ENCODE peak calls at places on chromosomes 11 and 22, in eight cellular contexts. Y is ovary, J is IMR-90, B is left ventricle myocardium inferior, Q is lower lobe of right lung, T is uterus, A is thoracic aorta, O is thyroid gland. L is an unnamed sample.

GRCh38 chr22:35135165-35135564 is 69.2 kb downstream of the ISX start:
- DNase-seq in Y (no peak), J (no peak), B (no peak), Q (no peak), T (no peak), A (no peak), O (no peak), L (no peak)

GRCh38 chr11:13984616-13985474 is 22.3 kb downstream of the SPON1 start:
- DNase-seq in Y (no peak), J (peak; percentile 95), B (no peak), Q (no peak), T (no peak), A (no peak), O (no peak), L (no peak)

GRCh38 chr22:50733521-50734342 is 4.3 kb upstream of the ACR start:
- DNase-seq in Y (peak; percentile 4), J (peak; percentile 59), B (peak; percentile 16), Q (peak; percentile 39), T (no peak), A (no peak), O (no peak), L (peak; percentile 5)

GRCh38 chr11:1836011-1836945 is 1.5 kb downstream of the SYT8 start:
- DNase-seq in Y (no peak), J (no peak), B (peak; percentile 11), Q (peak; percentile 50), T (no peak), A (no peak), O (no peak), L (peak; percentile 8)

GRCh38 chr11:64251722-64251985 is 324 bp downstream of the PLCB3 start:
- DNase-seq in Y (no peak), J (no peak), B (no peak), Q (no peak), T (no peak), A (no peak), O (no peak), L (no peak)

GRCh38 chr11:84887055-84887629 is 740.0 kb downstream of the DLG2 start:
- DNase-seq in Y (no peak), J (no peak), B (no peak), Q (no peak), T (no peak), A (no peak), O (no peak), L (no peak)

GRCh38 chr11:105211806-105212531 is 72.4 kb upstream of the CARD18 start:
- DNase-seq in Y (no peak), J (peak; percentile 64), B (no peak), Q (no peak), T (no peak), A (no peak), O (no peak), L (no peak)

GRCh38 chr11:124716596-124716995 is 23.1 kb upstream of the NRGN start:
- DNase-seq in Y (no peak), J (peak; percentile 27), B (no peak), Q (no peak), T (no peak), A (no peak), O (no peak), L (no peak)

GRCh38 chr11:74860743-74861142 is 88.1 kb downstream of the XRRA1 start:
- DNase-seq in Y (no peak), J (no peak), B (no peak), Q (no peak), T (no peak), A (no peak), O (no peak), L (no peak)

GRCh38 chr11:122815900-122816299 is 22.4 kb upstream of the CRTAM start:
- DNase-seq in Y (no peak), J (no peak), B (no peak), Q (no peak), T (no peak), A (no peak), O (no peak), L (no peak)

DNA sequence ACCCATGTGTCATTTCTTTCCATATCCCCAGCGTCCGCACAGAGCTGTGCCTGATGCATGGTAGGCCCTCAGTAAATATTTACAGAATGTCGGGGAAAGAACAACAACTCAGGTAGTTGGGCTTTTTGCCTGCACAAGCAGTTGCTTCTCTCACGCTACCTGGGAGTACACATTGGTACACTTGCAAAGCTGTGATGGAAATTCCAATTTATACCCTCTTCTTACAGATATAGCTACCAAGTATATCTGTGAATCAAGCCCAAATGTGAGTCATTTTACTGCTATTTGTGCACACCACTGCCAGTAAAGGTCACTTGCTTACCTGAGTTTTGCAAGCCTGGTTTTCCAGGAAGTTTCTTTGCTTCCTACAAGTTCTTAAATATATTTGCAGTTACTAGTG is 333.0 kb upstream of the NARS2 start:
- DNase-seq in Y (no peak), J (peak; percentile 5), B (no peak), Q (no peak), T (no peak), A (no peak), O (no peak), L (no peak)
- H3K27ac ChIP-seq in Y (no peak overlapping the region), J (no peak overlapping the region), B (no peak overlapping the region), Q (no peak overlapping the region), T (no peak overlapping the region), A (no peak overlapping the region), O (no peak overlapping the region), L (no peak overlapping the region)

DNA sequence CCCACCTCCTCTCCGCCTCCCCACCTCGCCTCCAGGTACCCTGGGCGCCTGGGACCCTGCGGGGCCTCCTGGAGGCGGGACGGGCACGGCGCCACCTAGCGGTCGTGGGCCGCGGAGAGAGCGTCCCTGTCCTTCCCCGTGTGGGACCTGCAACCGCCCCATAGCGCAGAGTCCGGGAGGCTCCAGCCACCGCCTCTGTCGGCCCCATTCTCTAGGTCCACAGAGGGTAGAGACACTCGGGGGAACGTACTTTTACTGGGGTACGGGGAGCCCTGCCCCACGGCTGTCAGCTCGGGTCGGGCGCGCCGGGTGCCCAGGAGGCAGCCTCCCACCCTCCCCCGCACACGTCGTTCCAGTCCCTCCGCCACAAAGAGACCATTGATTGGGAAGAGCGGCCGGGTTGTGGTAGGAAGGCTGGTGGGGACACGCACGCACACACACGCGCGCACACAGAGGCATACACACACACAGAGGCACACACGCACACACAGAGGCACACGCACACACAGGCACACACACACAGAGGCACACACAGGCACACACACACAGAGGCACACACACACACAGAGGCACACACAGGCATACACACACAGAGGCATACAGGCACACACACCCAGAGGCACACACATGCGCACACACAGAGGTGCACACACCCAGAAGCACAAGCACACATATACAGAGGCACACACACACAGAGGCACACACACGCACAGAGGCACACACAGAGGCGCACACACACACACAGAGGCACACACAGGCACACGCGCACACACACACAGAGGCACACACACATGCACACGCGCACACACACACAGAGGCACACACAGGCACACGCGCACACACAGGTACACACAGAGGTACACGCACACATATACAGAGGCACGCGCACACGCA is 12.6 kb upstream of the NECTIN1 start:
- DNase-seq in Y (no peak), J (no peak), B (peak; percentile 52), Q (peak; percentile 74), T (no peak), A (no peak), O (peak; percentile 35), L (no peak)
- H3K4me3 ChIP-seq in Y (no peak overlapping the region), J (no peak overlapping the region), B (peak overlapping the region; percentile 51), Q (no peak overlapping the region), T (no peak overlapping the region), A (peak overlapping the region; percentile 60), O (no peak overlapping the region), L (no peak overlapping the region)

GRCh38 chr22:38694945-38695344 is 5.8 kb downstream of the JOSD1 start:
- DNase-seq in Y (no peak), J (no peak), B (no peak), Q (no peak), T (no peak), A (no peak), O (no peak), L (no peak)

GRCh38 chr22:38698407-38699094 is 2.2 kb downstream of the JOSD1 start:
- DNase-seq in Y (no peak), J (no peak), B (no peak), Q (no peak), T (no peak), A (no peak), O (no peak), L (no peak)

GRCh38 chr22:38696606-38697005 is 4.1 kb downstream of the JOSD1 start:
- DNase-seq in Y (no peak), J (peak; percentile 92), B (no peak), Q (no peak), T (no peak), A (no peak), O (no peak), L (no peak)

GRCh38 chr22:38699143-38699542 is 1.6 kb downstream of the JOSD1 start:
- DNase-seq in Y (no peak), J (no peak), B (no peak), Q (no peak), T (no peak), A (no peak), O (no peak), L (no peak)

GRCh38 chr22:38697055-38697980 is 3.4 kb downstream of the JOSD1 start:
- DNase-seq in Y (no peak), J (peak; percentile 58), B (no peak), Q (no peak), T (no peak), A (no peak), O (peak; percentile 73), L (no peak)
- H3K4me1 ChIP-seq in Y (peaks cover 14% of the 10 kb centered on the region), J (peaks cover 11% of the 10 kb centered on the region), B (peaks cover 79% of the 10 kb centered on the region), Q (peaks cover 76% of the 10 kb centered on the region), T (peaks cover 22% of the 10 kb centered on the region), A (peaks cover 33% of the 10 kb centered on the region), O (peaks cover 49% of the 10 kb centered on the region), L (peaks cover 32% of the 10 kb centered on the region)

GRCh38 chr22:21650280-21650679 is 8.2 kb downstream of the SDF2L1 start:
- DNase-seq in Y (no peak), J (no peak), B (no peak), Q (no peak), T (no peak), A (no peak), O (no peak), L (no peak)

GRCh38 chr22:21652010-21652546 is 10.0 kb downstream of the SDF2L1 start:
- DNase-seq in Y (peak; percentile 75), J (peak; percentile 81), B (peak; percentile 90), Q (peak; percentile 91), T (peak; percentile 81), A (no peak), O (peak; percentile 87), L (peak; percentile 65)

GRCh38 chr22:21651521-21652009 is 9.5 kb downstream of the SDF2L1 start:
- DNase-seq in Y (no peak), J (no peak), B (no peak), Q (no peak), T (no peak), A (no peak), O (no peak), L (no peak)

GRCh38 chr22:21652547-21653545 is 10.7 kb downstream of the SDF2L1 start:
- DNase-seq in Y (no peak), J (no peak), B (no peak), Q (no peak), T (no peak), A (no peak), O (no peak), L (no peak)

DNA sequence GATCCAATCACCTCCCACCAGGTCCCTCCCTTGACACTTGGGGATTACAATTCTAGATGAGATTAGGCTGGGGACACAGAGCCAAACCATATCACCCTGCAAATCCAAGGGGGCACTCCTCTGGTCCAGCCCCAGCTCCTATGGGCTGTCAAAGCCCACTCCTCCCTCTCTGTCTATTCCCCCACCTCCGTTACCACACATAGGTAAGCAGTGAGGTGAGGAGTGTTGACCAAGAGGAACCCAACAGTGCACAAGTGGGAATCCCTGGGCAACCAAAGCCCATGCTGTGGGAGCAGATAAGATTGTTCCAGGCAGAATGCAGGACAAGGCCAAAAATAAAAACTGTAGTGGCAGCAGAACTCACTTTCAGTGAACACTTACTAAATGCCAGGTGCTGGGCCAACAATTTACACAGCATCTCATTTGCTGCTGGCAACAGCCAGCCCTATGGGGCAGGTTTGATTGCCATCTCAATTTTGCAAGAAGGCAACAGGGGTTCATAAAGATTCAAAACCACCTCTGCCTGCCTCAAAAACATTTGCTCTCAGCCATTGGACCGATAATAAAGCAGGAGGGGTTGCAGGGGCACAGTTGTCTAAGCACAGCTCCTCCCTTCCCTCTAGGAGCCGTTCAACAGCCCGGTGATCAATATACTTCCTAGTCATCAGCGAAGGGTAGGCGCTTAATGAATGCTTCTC is 8.9 kb downstream of the SDF2L1 start:
- DNase-seq in Y (no peak), J (no peak), B (no peak), Q (no peak), T (no peak), A (no peak), O (no peak), L (no peak)
- H3K27ac ChIP-seq in Y (no peak overlapping the region), J (no peak overlapping the region), B (no peak overlapping the region), Q (no peak overlapping the region), T (no peak overlapping the region), A (no peak overlapping the region), O (no peak overlapping the region), L (no peak overlapping the region)